ENCODE peak calls at places on chromosomes 7 and 10, in eight cellular contexts. Q, M, Z, I, N, C, L and T are unnamed samples.

GRCh38 chr10:26593896-26594295 is 103.6 kb upstream of the PDSS1 start:
- DNase-seq in M (peak; percentile 21), Q (no peak), L (peak; percentile 33), N (no peak), Z (no peak), C (no peak), I (no peak), T (no peak)

GRCh38 chr10:126734015-126734414 is 63.5 kb upstream of the C10orf90 start:
- DNase-seq in Z (no peak), Q (no peak), C (no peak), L (no peak), I (no peak), N (no peak), M (no peak), T (no peak)

GRCh38 chr10:114404171-114405010 is at the start of gene AFAP1L2:
- DNase-seq in C (peak; percentile 63), N (no peak), I (peak; percentile 81), L (no peak), M (peak; percentile 84), Z (no peak), Q (no peak), T (no peak)

GRCh38 chr7:133344275-133344674 is 91.4 kb downstream of the EXOC4 start:
- DNase-seq in C (no peak), Z (peak; percentile 6), I (no peak), Q (no peak), M (peak; percentile 49), L (peak; percentile 75), N (no peak), T (no peak)

GRCh38 chr10:125026036-125026931 is 84.4 kb downstream of the ZRANB1 start:
- DNase-seq in C (no peak), Q (no peak), I (peak; percentile 66), Z (no peak), M (no peak), N (no peak), L (no peak), T (no peak)

GRCh38 chr7:140010194-140010895 is 52.4 kb downstream of the PARP12 start:
- DNase-seq in Q (no peak), Z (no peak), I (no peak), C (peak; percentile 73), M (peak; percentile 93), L (no peak), N (no peak), T (no peak)

GRCh38 chr7:72317335-72317734 is 94.8 kb downstream of the CALN1 start:
- DNase-seq in N (no peak), Q (no peak), I (no peak), Z (no peak), C (no peak), M (no peak), L (no peak), T (no peak)

GRCh38 chr7:80393786-80394185 is 118.1 kb downstream of the GNAT3 start:
- DNase-seq in N (no peak), Q (no peak), I (no peak), L (no peak), M (no peak), C (no peak), Z (no peak), T (no peak)

GRCh38 chr7:133771778-133772421 is 355.2 kb upstream of the LRGUK start:
- DNase-seq in L (no peak), C (no peak), Q (no peak), Z (no peak), I (no peak), M (peak; percentile 49), N (no peak), T (no peak)

GRCh38 chr10:70840836-70841235 is 25.1 kb downstream of the SGPL1 start:
- DNase-seq in I (no peak), Z (no peak), Q (no peak), M (no peak), L (no peak), N (no peak), C (no peak), T (no peak)

GRCh38 chr7:104627516-104627915 is 299.1 kb downstream of the LHFPL3 start:
- DNase-seq in Q (no peak), N (no peak), C (peak; percentile 67), I (no peak), M (no peak), L (peak; percentile 43), Z (peak; percentile 31), T (peak; percentile 7)

GRCh38 chr7:116598846-116599245 is 73.2 kb upstream of the MET start:
- DNase-seq in N (no peak), Z (no peak), M (no peak), Q (no peak), I (no peak), C (no peak), L (no peak), T (no peak)

GRCh38 chr7:43879477-43879876 is 10.2 kb upstream of the MRPS24 start:
- DNase-seq in M (no peak), Q (no peak), I (no peak), Z (peak; percentile 85), L (no peak), C (no peak), N (no peak), T (no peak)

GRCh38 chr7:35906191-35906908 is 105.5 kb downstream of the SEPTIN7 start:
- DNase-seq in M (peak; percentile 57), L (peak; percentile 90), C (peak; percentile 83), Q (peak; percentile 48), N (peak; percentile 47), Z (peak; percentile 80), I (no peak), T (peak; percentile 60)

GRCh38 chr10:77865585-77866324 is 60.8 kb downstream of the DLG5 start:
- DNase-seq in Q (no peak), I (no peak), N (no peak), Z (no peak), L (no peak), M (no peak), C (no peak), T (no peak)

GRCh38 chr7:100568936-100569844 is 4.5 kb downstream of the SAP25 start:
- DNase-seq in I (peak; percentile 86), Q (peak; percentile 68), Z (peak; percentile 36), N (no peak), C (peak; percentile 94), L (peak; percentile 79), M (peak; percentile 79), T (peak; percentile 66)

GRCh38 chr7:126658684-126659083 is 594.1 kb downstream of the GRM8 start:
- DNase-seq in M (no peak), Z (no peak), Q (peak; percentile 45), N (no peak), I (no peak), C (peak; percentile 2), L (no peak), T (no peak)

GRCh38 chr10:29804025-29804852 is 169.5 kb upstream of the SVIL start:
- DNase-seq in I (no peak), Z (peak; percentile 97), C (no peak), L (peak; percentile 40), Q (no peak), M (no peak), N (no peak), T (no peak)

GRCh38 chr10:94487575-94487974 is 58.0 kb upstream of the HELLS start:
- DNase-seq in I (no peak), Q (no peak), Z (no peak), L (no peak), N (no peak), M (no peak), C (no peak), T (no peak)

GRCh38 chr10:24277277-24277676 is 68.3 kb downstream of the KIAA1217 start:
- DNase-seq in Q (no peak), N (no peak), I (no peak), Z (no peak), M (no peak), L (no peak), C (no peak), T (no peak)

GRCh38 chr10:45811075-45811474 is 36.2 kb downstream of the AGAP4 start:
- DNase-seq in N (no peak), C (no peak), I (no peak), Q (no peak), L (no peak), Z (no peak), M (no peak), T (no peak)

GRCh38 chr10:89503633-89504345 is 31.6 kb downstream of the SLC16A12 start:
- DNase-seq in C (no peak), M (no peak), N (peak; percentile 11), I (no peak), Z (peak; percentile 64), L (peak; percentile 92), Q (no peak), T (no peak)

GRCh38 chr7:131529179-131529578 is 27.2 kb downstream of the PODXL start:
- DNase-seq in N (no peak), Z (no peak), M (no peak), I (peak; percentile 27), Q (no peak), C (no peak), L (no peak), T (no peak)

GRCh38 chr10:7260412-7260900 is 150.4 kb downstream of the SFMBT2 start:
- DNase-seq in M (peak; percentile 55), Z (peak; percentile 93), I (no peak), N (peak; percentile 55), L (peak; percentile 97), C (peak; percentile 65), Q (no peak), T (peak; percentile 11)

GRCh38 chr10:1465421-1465902 is 271.9 kb downstream of the ADARB2 start:
- DNase-seq in I (no peak), L (no peak), Z (no peak), C (no peak), Q (peak; percentile 64), N (no peak), M (no peak), T (no peak)

GRCh38 chr10:22026287-22026686 is 22.8 kb upstream of the DNAJC1 start:
- DNase-seq in L (no peak), Q (no peak), C (no peak), Z (no peak), M (no peak), N (no peak), I (no peak), T (no peak)

GRCh38 chr10:6729967-6730366 is 149.9 kb upstream of the PRKCQ start:
- DNase-seq in Q (no peak), L (no peak), N (no peak), Z (no peak), I (no peak), C (no peak), M (no peak), T (no peak)

GRCh38 chr10:92813979-92814378 is 34.3 kb upstream of the EXOC6 start:
- DNase-seq in L (no peak), I (no peak), M (no peak), N (no peak), Q (no peak), Z (no peak), C (no peak), T (no peak)

GRCh38 chr7:5423272-5423843 is at the start of gene TNRC18:
- DNase-seq in I (peak; percentile 88), Q (no peak), N (no peak), M (peak; percentile 76), C (no peak), Z (no peak), L (no peak), T (peak; percentile 62)

GRCh38 chr10:46544989-46545791 is 11.3 kb downstream of the GPRIN2 start:
- DNase-seq in I (peak; percentile 74), N (no peak), M (peak; percentile 62), L (peak; percentile 76), Z (no peak), C (peak; percentile 49), Q (no peak), T (no peak)

GRCh38 chr7:55325371-55325792 is 39.8 kb upstream of the LANCL2 start:
- DNase-seq in C (no peak), Q (no peak), Z (peak; percentile 91), I (no peak), M (no peak), L (no peak), N (no peak), T (no peak)

GRCh38 chr10:100878291-100878910 is 34.4 kb upstream of the SLF2 start:
- DNase-seq in M (peak; percentile 80), N (peak; percentile 59), C (peak; percentile 91), I (peak; percentile 62), L (peak; percentile 91), Q (no peak), Z (peak; percentile 77), T (peak; percentile 15)